ENCODE peak calls at places on chromosomes 5 and 9, in four cellular contexts. One of them, this sample, is unnamed.

GRCh38 chr9:24582363-24583126 is 36.8 kb upstream of the IZUMO3 start:
- DNase-seq in H1: no peak
- DNase-seq in GM12878: no peak
- DNase-seq in K562: no peak
- DNase-seq in this sample: no peak

GRCh38 chr9:36742264-36742663 is 169.6 kb downstream of the MELK start:
- DNase-seq in H1: no peak
- DNase-seq in GM12878: no peak
- DNase-seq in K562: no peak
- DNase-seq in this sample: no peak

GRCh38 chr9:84366683-84367082 is 26.1 kb upstream of the SLC28A3 start:
- DNase-seq in H1: no peak
- DNase-seq in GM12878: no peak
- DNase-seq in K562: no peak
- DNase-seq in this sample: no peak

GRCh38 chr9:125739442-125739841 is 7.7 kb upstream of the PBX3 start:
- DNase-seq in H1: no peak
- DNase-seq in GM12878: no peak
- DNase-seq in K562: no peak
- DNase-seq in this sample: no peak

GRCh38 chr5:44538831-44539539 is 149.8 kb upstream of the FGF10 start:
- DNase-seq in H1: no peak
- DNase-seq in GM12878: no peak
- DNase-seq in K562: no peak
- DNase-seq in this sample: no peak

GRCh38 chr5:9479361-9479760 is 66.5 kb downstream of the SEMA5A start:
- DNase-seq in H1: no peak
- DNase-seq in GM12878: no peak
- DNase-seq in K562: no peak
- DNase-seq in this sample: no peak

GRCh38 chr9:94867281-94867841 is 140.9 kb downstream of the AOPEP start:
- DNase-seq in H1: no peak
- DNase-seq in GM12878: no peak
- DNase-seq in K562: peak; percentile 78
- DNase-seq in this sample: peak; percentile 17

GRCh38 chr5:24630925-24631324 is 13.9 kb downstream of the CDH10 start:
- DNase-seq in H1: no peak
- DNase-seq in GM12878: no peak
- DNase-seq in K562: no peak
- DNase-seq in this sample: no peak

GRCh38 chr5:95870105-95870672 is 47.7 kb upstream of the GLRX start:
- DNase-seq in H1: no peak
- DNase-seq in GM12878: peak; percentile 65
- DNase-seq in K562: no peak
- DNase-seq in this sample: no peak

GRCh38 chr9:75930766-75931311 is 40.4 kb downstream of the PCSK5 start:
- DNase-seq in H1: no peak
- DNase-seq in GM12878: no peak
- DNase-seq in K562: no peak
- DNase-seq in this sample: no peak

GRCh38 chr5:131367219-131367860 is 103.5 kb downstream of the CDC42SE2 start:
- DNase-seq in H1: no peak
- DNase-seq in GM12878: no peak
- DNase-seq in K562: no peak
- DNase-seq in this sample: no peak

GRCh38 chr9:134391319-134392231 is 65.3 kb downstream of the RXRA start:
- DNase-seq in H1: no peak
- DNase-seq in GM12878: peak; percentile 69
- DNase-seq in K562: no peak
- DNase-seq in this sample: no peak

GRCh38 chr5:24621809-24622208 is 23.0 kb downstream of the CDH10 start:
- DNase-seq in H1: no peak
- DNase-seq in GM12878: no peak
- DNase-seq in K562: no peak
- DNase-seq in this sample: no peak

GRCh38 chr5:1706021-1706420 is 93.6 kb downstream of the MRPL36 start:
- DNase-seq in H1: no peak
- DNase-seq in GM12878: no peak
- DNase-seq in K562: no peak
- DNase-seq in this sample: no peak
- TF ChIP-seq MAX in H1: no peak
- TF ChIP-seq MAX in GM12878: no peak
- TF ChIP-seq MAX in K562: no peak
- TF ChIP-seq MAX in this sample: no peak

DNA sequence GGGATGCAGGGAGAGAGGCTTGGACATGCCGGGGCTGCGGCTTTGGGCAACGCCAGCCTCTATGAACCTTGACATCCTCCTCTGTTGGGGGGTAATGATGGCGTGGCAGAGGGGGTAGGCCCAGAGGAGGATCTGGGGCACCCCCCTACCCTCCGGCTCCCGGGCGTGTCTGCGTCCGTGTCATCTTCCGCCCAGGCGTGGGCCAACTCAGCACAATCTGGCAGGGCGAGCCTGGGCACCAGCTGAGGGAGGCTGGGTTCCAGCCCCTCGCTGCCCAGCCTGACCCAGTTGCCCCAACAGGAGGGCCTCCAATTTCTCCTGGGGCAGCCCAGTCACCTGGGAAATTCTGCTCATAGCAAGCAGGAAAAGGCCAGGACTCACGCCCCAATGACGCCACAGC is 62.9 kb upstream of the IL17B start:
- DNase-seq in H1: no peak
- DNase-seq in GM12878: no peak
- DNase-seq in K562: no peak
- DNase-seq in this sample: no peak
- TF ChIP-seq NRF1 in H1: no peak
- TF ChIP-seq NRF1 in GM12878: no peak
- TF ChIP-seq NRF1 in K562: no peak
- TF ChIP-seq NRF1 in this sample: no peak

DNA sequence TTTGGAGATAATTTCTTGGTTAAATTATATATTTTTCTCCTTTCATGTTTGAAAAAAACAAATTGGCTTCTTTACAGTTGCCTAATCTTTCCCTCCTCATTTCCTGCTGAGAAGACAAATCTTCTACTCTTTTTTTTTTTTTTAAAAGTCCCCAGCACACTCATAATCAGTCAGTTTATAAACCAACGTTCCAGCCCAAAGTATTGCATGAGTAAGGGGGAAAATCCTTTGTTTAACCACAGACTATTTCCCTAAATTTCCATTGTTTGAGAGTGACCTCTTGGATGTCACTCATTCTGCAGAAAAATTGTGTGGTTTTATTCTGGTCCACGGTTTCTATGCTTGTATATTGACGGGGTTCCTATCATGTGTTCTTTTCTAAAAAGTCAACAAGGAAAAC is 55.1 kb upstream of the TLR4 start:
- DNase-seq in H1: no peak
- DNase-seq in GM12878: no peak
- DNase-seq in K562: no peak
- DNase-seq in this sample: no peak
- TF ChIP-seq MAX in H1: no peak
- TF ChIP-seq MAX in GM12878: no peak
- TF ChIP-seq MAX in K562: no peak
- TF ChIP-seq MAX in this sample: no peak

DNA sequence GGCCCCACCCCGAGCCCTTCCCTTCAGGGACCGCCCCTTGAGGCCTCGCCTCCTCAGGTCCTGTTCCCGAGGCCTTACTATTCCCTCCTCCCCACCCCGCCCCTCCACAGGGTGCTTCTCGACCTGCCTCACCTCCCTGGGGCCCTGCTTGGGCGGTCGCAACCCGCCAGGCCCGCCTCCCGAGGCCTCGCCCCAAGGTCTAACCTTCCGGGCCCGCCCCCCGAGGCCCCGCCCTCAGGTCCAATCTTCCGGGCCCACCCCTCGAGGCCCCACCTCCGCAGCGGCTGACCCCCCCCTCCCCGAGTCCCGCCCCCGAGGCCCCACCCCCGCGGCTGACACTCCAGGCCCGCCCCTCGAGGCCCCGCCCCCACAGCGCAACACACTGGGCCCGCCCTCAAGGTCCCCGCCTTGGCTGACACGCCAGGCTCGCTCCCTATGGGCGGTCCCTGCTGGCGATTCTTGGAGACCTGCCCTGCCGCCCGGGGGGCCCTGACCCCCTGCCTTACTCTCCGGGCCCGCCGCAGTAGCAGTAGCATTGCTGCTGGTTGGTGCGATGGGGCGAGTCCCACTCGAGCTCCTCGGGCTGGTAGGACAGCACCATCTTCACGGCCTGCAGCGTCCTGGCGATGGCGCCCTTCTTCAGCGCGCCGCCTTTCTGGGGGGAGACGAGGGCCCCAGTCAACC is 8.2 kb downstream of the PHF19 start:
- DNase-seq in H1: peak; percentile 97
- DNase-seq in GM12878: peak; percentile 77
- DNase-seq in K562: peak; percentile 100
- DNase-seq in this sample: peak; percentile 88
- TF ChIP-seq NRF1 in H1: no peak
- TF ChIP-seq NRF1 in GM12878: no peak
- TF ChIP-seq NRF1 in K562: no peak
- TF ChIP-seq NRF1 in this sample: no peak

DNA sequence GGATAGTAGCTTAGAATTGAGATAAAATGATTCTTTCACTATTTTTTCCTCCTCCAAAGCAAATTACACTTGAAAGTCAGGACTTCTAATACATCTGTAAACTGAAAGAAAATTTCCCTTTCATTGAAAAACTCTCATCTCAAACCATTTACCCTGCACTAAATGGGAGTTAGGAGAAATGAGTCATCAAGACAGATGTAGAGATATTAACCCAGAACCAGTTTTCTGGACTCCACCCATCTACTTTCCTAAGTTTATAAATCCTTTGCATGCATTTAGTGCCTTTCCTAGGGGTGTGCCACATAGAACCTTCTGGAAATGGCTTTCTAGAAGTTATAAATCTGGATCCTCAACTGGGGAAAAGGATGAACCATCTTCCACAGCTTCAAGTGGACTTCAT is 72.3 kb upstream of the GPR151 start:
- DNase-seq in H1: no peak
- DNase-seq in GM12878: no peak
- DNase-seq in K562: no peak
- DNase-seq in this sample: no peak
- TF ChIP-seq MAX in H1: no peak
- TF ChIP-seq MAX in GM12878: no peak
- TF ChIP-seq MAX in K562: no peak
- TF ChIP-seq MAX in this sample: no peak

DNA sequence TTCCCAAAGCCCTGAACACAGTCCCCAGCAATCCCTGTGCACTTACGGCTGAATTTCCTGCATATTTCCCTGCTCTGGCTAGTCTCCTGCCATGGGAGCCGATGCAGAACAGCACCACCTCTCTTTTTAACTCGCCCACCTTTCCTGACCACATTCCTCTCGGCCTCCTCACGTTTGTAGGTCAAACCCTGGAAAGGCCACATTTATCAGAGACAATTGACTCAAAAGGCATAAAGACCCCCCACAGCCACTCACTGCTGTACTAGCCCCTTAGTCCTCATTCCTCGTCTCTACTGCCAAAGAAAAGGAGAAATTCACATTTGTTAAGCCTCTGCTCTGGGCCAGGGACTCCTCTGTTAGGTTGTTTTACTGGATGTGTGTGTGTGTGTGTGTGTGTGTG is 43.6 kb downstream of the ENC1 start:
- DNase-seq in H1: peak; percentile 54
- DNase-seq in GM12878: no peak
- DNase-seq in K562: no peak
- DNase-seq in this sample: no peak
- TF ChIP-seq NRF1 in H1: no peak
- TF ChIP-seq NRF1 in GM12878: no peak
- TF ChIP-seq NRF1 in K562: no peak
- TF ChIP-seq NRF1 in this sample: no peak

DNA sequence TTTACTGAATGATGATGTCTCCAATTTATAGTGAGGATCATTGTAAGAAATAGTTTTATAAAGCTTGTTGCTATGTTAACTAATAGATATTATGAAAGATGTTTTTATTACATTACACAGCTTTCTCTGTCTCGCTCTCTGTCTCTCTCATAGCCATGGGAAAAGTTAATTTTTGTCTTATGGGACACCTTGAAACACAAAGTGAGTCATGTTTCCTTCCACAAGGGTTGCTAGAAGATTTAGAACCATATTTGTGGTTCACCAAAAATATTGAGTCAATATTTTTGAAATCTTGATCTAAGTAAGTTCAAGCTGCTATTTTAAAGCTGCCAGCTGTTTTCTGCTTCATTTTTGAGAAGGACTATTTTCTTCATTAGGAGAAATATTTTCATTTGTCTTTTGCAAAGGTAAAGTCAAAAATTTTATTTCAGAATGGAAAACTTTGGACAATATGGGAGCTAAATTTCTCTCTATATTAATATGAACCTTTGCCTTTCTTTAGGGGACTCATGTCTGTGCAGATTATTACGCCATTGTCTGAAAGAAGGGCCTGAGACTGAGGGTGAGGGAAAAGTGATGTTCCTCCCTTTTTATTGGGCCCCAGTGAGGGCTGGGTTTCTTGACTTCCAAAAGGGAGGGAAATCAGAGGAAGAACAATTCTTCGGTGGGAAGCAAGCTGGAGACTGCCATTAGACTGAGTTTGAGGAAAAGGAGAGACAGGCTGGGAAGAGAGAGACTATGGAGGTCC is 87.9 kb upstream of the SLC24A2 start:
- DNase-seq in H1: no peak
- DNase-seq in GM12878: no peak
- DNase-seq in K562: no peak
- DNase-seq in this sample: no peak
- TF ChIP-seq MAX in H1: no peak
- TF ChIP-seq MAX in GM12878: no peak
- TF ChIP-seq MAX in K562: no peak
- TF ChIP-seq MAX in this sample: no peak

GRCh38 chr5:393846-394275 is 49.1 kb upstream of the EXOC3 start:
- DNase-seq in H1: no peak
- DNase-seq in GM12878: no peak
- DNase-seq in K562: no peak
- DNase-seq in this sample: no peak
- TF ChIP-seq NRF1 in H1: no peak
- TF ChIP-seq NRF1 in GM12878: no peak
- TF ChIP-seq NRF1 in K562: no peak
- TF ChIP-seq NRF1 in this sample: no peak

DNA sequence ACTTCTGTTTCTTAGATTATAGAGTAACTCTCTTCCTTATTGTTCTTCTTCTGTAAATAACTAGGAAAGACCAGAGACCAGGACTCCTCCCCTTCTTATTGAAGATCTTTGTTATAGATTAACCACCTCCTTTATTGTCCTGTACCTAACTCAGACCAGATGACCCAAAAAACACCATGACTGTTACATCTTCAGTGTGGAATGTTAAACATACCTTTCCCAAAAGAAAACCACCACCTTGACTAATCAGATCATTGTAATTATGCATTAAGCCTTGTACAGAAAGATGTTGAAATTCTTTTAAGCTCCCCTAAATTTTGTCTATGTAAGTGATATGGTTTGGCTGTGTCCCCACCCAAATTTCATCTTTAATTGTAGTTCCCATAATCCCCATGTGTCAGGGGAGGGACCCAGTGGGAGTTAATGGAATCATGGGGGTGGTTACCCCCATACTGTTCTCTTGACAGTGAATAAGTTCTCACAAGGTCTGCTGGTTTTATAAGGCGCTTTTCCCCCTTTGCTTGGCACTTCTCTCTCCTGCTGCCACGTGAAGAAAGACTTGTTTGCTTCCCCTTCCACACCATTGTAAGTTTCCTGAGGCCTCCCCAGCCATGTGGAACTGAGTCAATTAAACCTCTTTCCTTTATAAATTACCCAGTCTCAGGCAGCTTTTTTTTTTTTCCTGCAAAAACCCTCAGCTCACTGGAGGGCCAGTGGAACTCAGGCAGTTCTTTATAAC is 26.3 kb downstream of the ARSB start:
- DNase-seq in H1: no peak
- DNase-seq in GM12878: no peak
- DNase-seq in K562: no peak
- DNase-seq in this sample: no peak
- TF ChIP-seq MAX in H1: no peak
- TF ChIP-seq MAX in GM12878: no peak
- TF ChIP-seq MAX in K562: no peak
- TF ChIP-seq MAX in this sample: no peak